ENCODE peak calls at places on chromosomes 7 and 10, in four cellular contexts. B is HepG2, U is GM12878, N is HEK293T. O is an unnamed sample.

GRCh38 chr7:85156661-85157213 is 30.1 kb downstream of the SEMA3D start:
- DNase-seq in B (no peak), U (no peak), N (no peak), O (no peak)

GRCh38 chr10:5497948-5498730 is 1.2 kb downstream of the CALML5 start:
- DNase-seq in B (no peak), U (no peak), N (no peak), O (no peak)

GRCh38 chr7:49023345-49024330 is 99.3 kb downstream of the CDC14C start:
- DNase-seq in B (no peak), U (no peak), N (no peak), O (no peak)

GRCh38 chr7:64515330-64515729 is 47.5 kb downstream of the ZNF680 start:
- DNase-seq in B (no peak), U (no peak), N (no peak), O (no peak)

GRCh38 chr7:30525409-30525808 is 20.8 kb upstream of the GGCT start:
- DNase-seq in B (peak), U (no peak), N (no peak), O (peak)

GRCh38 chr10:4661572-4662255 is 164.3 kb upstream of the AKR1E2 start:
- DNase-seq in B (peak), U (no peak), N (no peak), O (no peak)

GRCh38 chr10:9229702-9230101 is 1175.2 kb downstream of the GATA3 start:
- DNase-seq in B (no peak), U (no peak), N (no peak), O (no peak)

GRCh38 chr7:5634107-5634950 is 147.1 kb downstream of the RNF216 start:
- DNase-seq in B (no peak), U (no peak), N (no peak), O (no peak)

GRCh38 chr10:129517680-129518057 is 50.6 kb downstream of the MGMT start:
- DNase-seq in B (no peak), U (peak), N (no peak), O (no peak)

GRCh38 chr7:36285276-36285675 is 104.4 kb upstream of the ANLN start:
- DNase-seq in B (no peak), U (no peak), N (no peak), O (no peak)

GRCh38 chr10:33927347-33927746 is 592.9 kb upstream of the NRP1 start:
- DNase-seq in B (no peak), U (no peak), N (no peak), O (peak)

GRCh38 chr10:101489355-101489754 is 98.7 kb downstream of the POLL start:
- DNase-seq in B (peak), U (no peak), N (peak), O (no peak)

GRCh38 chr10:125038637-125039036 is 96.7 kb downstream of the ZRANB1 start:
- DNase-seq in B (peak), U (no peak), N (no peak), O (no peak)

GRCh38 chr7:100897111-100897608 is 1.5 kb upstream of the ACHE start:
- DNase-seq in B (no peak), U (no peak), N (peak), O (peak)

GRCh38 chr7:128920913-128921582 is 10.5 kb upstream of the KCP start:
- DNase-seq in B (no peak), U (no peak), N (no peak), O (no peak)

GRCh38 chr10:23449677-23450220 is 10.9 kb downstream of the OTUD1 start:
- DNase-seq in B (no peak), U (no peak), N (no peak), O (no peak)

GRCh38 chr10:94194256-94194655 is 168.5 kb downstream of the NOC3L start:
- DNase-seq in B (no peak), U (no peak), N (no peak), O (no peak)

GRCh38 chr7:101402081-101402779 is 39.6 kb downstream of the COL26A1 start:
- DNase-seq in B (no peak), U (no peak), N (no peak), O (no peak)

GRCh38 chr10:120783901-120784300 is 67.3 kb upstream of the WDR11 start:
- DNase-seq in B (no peak), U (no peak), N (no peak), O (no peak)

GRCh38 chr10:89535185-89536012 is at the start of gene SLC16A12:
- DNase-seq in B (no peak), U (no peak), N (peak), O (no peak)

GRCh38 chr7:36732806-36733205 is 8.5 kb upstream of the AOAH start:
- DNase-seq in B (no peak), U (no peak), N (no peak), O (no peak)

GRCh38 chr7:36686499-36686898 is 37.8 kb downstream of the AOAH start:
- DNase-seq in B (no peak), U (no peak), N (no peak), O (no peak)

GRCh38 chr7:94088560-94088959 is 84.4 kb upstream of the BET1 start:
- DNase-seq in B (no peak), U (no peak), N (no peak), O (no peak)

GRCh38 chr10:5466451-5466996 is 32.8 kb downstream of the CALML5 start:
- DNase-seq in B (peak), U (no peak), N (no peak), O (peak)

GRCh38 chr7:88299126-88299525 is 7.6 kb downstream of the STEAP4 start:
- DNase-seq in B (no peak), U (no peak), N (no peak), O (no peak)

GRCh38 chr10:100325164-100325563 is 4.9 kb downstream of the PKD2L1 start:
- DNase-seq in B (no peak), U (no peak), N (no peak), O (peak)

GRCh38 chr10:50385610-50386009 is 134.3 kb upstream of the ASAH2 start:
- DNase-seq in B (peak), U (no peak), N (no peak), O (no peak)

GRCh38 chr10:97861351-97861750 is 11.7 kb downstream of the GOLGA7B start:
- DNase-seq in B (no peak), U (no peak), N (no peak), O (no peak)

GRCh38 chr7:44287488-44288380 is 37.7 kb downstream of the CAMK2B start:
- DNase-seq in B (no peak), U (no peak), N (no peak), O (peak)

GRCh38 chr10:29691564-29692064 is 56.8 kb upstream of the SVIL start:
- DNase-seq in B (no peak), U (no peak), N (no peak), O (no peak)

GRCh38 chr7:91266067-91266930 is 2.1 kb downstream of the FZD1 start:
- DNase-seq in B (no peak), U (no peak), N (no peak), O (no peak)
- TF ChIP-seq FOXK2 in B (no peak), U (no peak), N (no peak), O (no peak)

GRCh38 chr10:1160561-1160961 is 104.4 kb downstream of the WDR37 start:
- DNase-seq in B (no peak), U (no peak), N (no peak), O (no peak)
- TF ChIP-seq FOXK2 in B (no peak), U (no peak), N (no peak), O (no peak)

GRCh38 chr7:1925349-1925748 is 255.3 kb downstream of the ELFN1 start:
- DNase-seq in B (peak), U (no peak), N (no peak), O (peak)
- TF ChIP-seq FOXK2 in B (no peak), U (no peak), N (no peak), O (no peak)

DNA sequence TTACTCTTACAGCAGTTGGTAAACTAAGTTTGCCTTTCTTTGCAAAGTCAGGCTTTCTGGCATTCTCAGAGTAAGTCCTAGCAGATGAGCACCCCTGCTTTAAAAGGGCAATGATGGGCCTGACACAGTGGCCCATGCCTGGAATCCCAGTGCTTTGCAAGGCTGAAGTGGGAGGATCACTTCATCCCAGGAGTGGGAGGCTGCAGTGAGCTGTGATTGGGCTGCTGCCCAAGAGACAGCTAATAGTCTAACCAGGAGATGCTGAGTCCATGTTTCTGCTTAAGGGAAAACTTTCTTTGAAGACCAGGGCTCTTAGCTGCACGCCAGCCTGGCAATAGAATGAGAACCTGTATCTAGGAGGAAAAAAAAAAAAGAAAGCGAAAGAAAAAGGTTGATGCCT is 100.2 kb upstream of the MPP7 start:
- DNase-seq in B (no peak), U (no peak), N (no peak), O (no peak)
- TF ChIP-seq FOXK2 in B (no peak), U (no peak), N (no peak), O (no peak)

GRCh38 chr10:61760943-61761824 is 98.5 kb downstream of the CABCOCO1 start:
- DNase-seq in B (no peak), U (no peak), N (no peak), O (no peak)
- TF ChIP-seq FOXK2 in B (no peak), U (no peak), N (no peak), O (no peak)

GRCh38 chr7:114569160-114569559 is 154.5 kb downstream of the FOXP2 start:
- DNase-seq in B (no peak), U (no peak), N (no peak), O (no peak)

GRCh38 chr7:114575098-114575497 is 160.5 kb downstream of the FOXP2 start:
- DNase-seq in B (no peak), U (no peak), N (no peak), O (no peak)

GRCh38 chr7:114574384-114574783 is 159.8 kb downstream of the FOXP2 start:
- DNase-seq in B (no peak), U (no peak), N (no peak), O (no peak)
- TF ChIP-seq FOXK2 in B (no peak), U (no peak), N (no peak), O (no peak)

GRCh38 chr10:96400465-96400864 is 41.7 kb upstream of the OPALIN start:
- DNase-seq in B (no peak), U (no peak), N (no peak), O (no peak)
- TF ChIP-seq FOXK2 in B (no peak), U (no peak), N (no peak), O (no peak)

GRCh38 chr10:59283456-59284082 is 78.8 kb downstream of the FAM13C start:
- DNase-seq in B (no peak), U (no peak), N (no peak), O (no peak)
- TF ChIP-seq FOXK2 in B (no peak), U (no peak), N (no peak), O (no peak)

O was measured in K562.